ENCODE peak calls at places on chromosome 2, in four cellular contexts. V, T, M and F are unnamed samples.

GRCh38 chr2:130819915-130820861 is 16.5 kb upstream of the ARHGEF4 start:
- DNase-seq in V (peak), T (no peak), M (peak), F (no peak)

GRCh38 chr2:178298785-178299212 is 104.5 kb downstream of the OSBPL6 start:
- DNase-seq in V (no peak), T (no peak), M (no peak), F (no peak)

GRCh38 chr2:200705305-200705985 is 106.3 kb upstream of the BZW1 start:
- DNase-seq in V (peak), T (no peak), M (no peak), F (no peak)

GRCh38 chr2:38733300-38733971 is 17.7 kb downstream of the SRSF7 start:
- DNase-seq in V (no peak), T (no peak), M (no peak), F (no peak)

GRCh38 chr2:120272763-120273481 is 20.3 kb downstream of the RALB start:
- DNase-seq in V (no peak), T (no peak), M (no peak), F (no peak)

GRCh38 chr2:184654945-184655344 is 56.6 kb downstream of the ZNF804A start:
- DNase-seq in V (no peak), T (no peak), M (no peak), F (no peak)

GRCh38 chr2:230268606-230269222 is 43.2 kb downstream of the SP140 start:
- DNase-seq in V (no peak), T (no peak), M (no peak), F (peak)

GRCh38 chr2:128411431-128411830 is 92.8 kb upstream of the HS6ST1 start:
- DNase-seq in V (no peak), T (peak), M (no peak), F (no peak)

GRCh38 chr2:222115296-222115695 is 183.5 kb downstream of the PAX3 start:
- DNase-seq in V (no peak), T (no peak), M (no peak), F (no peak)

GRCh38 chr2:127592761-127593227 is 53.2 kb upstream of the GPR17 start:
- DNase-seq in V (no peak), T (no peak), M (no peak), F (no peak)

GRCh38 chr2:29723255-29724001 is 198.0 kb downstream of the ALK start:
- DNase-seq in V (no peak), T (no peak), M (no peak), F (peak)

GRCh38 chr2:213476641-213477040 is 192.4 kb downstream of the SPAG16 start:
- DNase-seq in V (no peak), T (no peak), M (no peak), F (no peak)

GRCh38 chr2:207531024-207531411 is 1.3 kb downstream of the CREB1 start:
- DNase-seq in V (peak), T (no peak), M (no peak), F (peak)

GRCh38 chr2:235803028-235803427 is 309.2 kb downstream of the AGAP1 start:
- DNase-seq in V (no peak), T (no peak), M (no peak), F (no peak)

GRCh38 chr2:1709970-1710560 is 34.2 kb downstream of the PXDN start:
- DNase-seq in V (no peak), T (no peak), M (peak), F (no peak)

GRCh38 chr2:149800624-149801220 is 213.1 kb upstream of the MMADHC start:
- DNase-seq in V (peak), T (no peak), M (no peak), F (no peak)

GRCh38 chr2:199596549-199596948 is 138.8 kb upstream of the SATB2 start:
- DNase-seq in V (peak), T (peak), M (no peak), F (no peak)
- TF ChIP-seq CTCF in V (peak), T (peak), M (no peak), F (peak)

GRCh38 chr2:62760555-62760954 is 55.0 kb downstream of the EHBP1 start:
- DNase-seq in V (no peak), T (no peak), M (no peak), F (no peak)
- TF ChIP-seq CTCF in V (no peak), T (no peak), M (no peak), F (no peak)

GRCh38 chr2:132478669-132479068 is 62.1 kb downstream of the GPR39 start:
- DNase-seq in V (no peak), T (no peak), M (no peak), F (no peak)

GRCh38 chr2:132477962-132478361 is 61.4 kb downstream of the GPR39 start:
- DNase-seq in V (no peak), T (no peak), M (no peak), F (no peak)

GRCh38 chr2:132475615-132476014 is 59.0 kb downstream of the GPR39 start:
- DNase-seq in V (no peak), T (no peak), M (no peak), F (no peak)

GRCh38 chr2:132477436-132477835 is 60.8 kb downstream of the GPR39 start:
- DNase-seq in V (no peak), T (no peak), M (no peak), F (no peak)

GRCh38 chr2:132479140-132479539 is 62.5 kb downstream of the GPR39 start:
- DNase-seq in V (no peak), T (no peak), M (no peak), F (no peak)
- TF ChIP-seq CTCF in V (no peak), T (no peak), M (no peak), F (no peak)

GRCh38 chr2:16281451-16282330 is 341.3 kb downstream of the MYCN start:
- DNase-seq in V (peak), T (no peak), M (peak), F (peak)
- TF ChIP-seq CTCF in V (peak), T (peak), M (peak), F (peak)

DNA sequence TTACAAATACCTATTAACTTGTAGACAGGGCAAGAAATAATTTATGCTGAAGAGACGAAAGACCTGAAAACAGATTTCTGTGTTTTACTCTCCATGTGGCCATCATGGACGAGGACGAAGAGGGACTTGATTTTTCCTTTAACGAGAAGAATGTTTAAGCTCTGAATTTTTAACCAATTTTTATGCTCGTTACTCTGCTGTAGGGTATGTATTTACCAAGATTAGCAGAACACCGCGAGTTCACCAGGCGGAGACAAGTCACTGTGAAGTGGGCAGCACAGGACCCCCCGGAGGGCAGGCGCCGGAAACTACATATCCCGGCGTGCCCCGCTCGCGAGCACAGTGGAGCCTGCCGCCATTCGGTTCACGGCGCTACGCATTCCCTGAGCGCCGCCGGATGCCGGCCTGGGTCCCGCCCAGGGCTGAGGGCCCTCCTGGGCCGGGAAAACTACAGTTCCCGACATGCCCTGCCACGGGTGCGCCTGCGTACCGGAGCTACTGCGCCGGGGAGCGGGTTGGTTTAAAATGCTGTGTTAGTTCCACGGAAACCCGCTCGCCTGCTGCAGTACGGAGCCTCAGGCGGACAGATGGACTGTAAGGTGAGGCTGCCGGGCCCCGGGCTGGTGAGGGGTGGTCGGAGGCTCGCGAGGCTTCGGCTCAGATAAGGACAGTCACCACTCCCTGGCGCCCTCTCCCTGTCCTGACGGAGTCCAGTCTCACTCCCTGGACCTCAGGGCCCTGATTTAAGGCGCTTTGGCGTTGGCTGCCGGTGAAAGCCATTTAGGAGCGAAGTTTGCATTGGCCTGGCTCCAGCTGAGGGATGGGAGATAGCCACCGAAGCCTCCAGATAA is at the start of gene CCDC150:
- DNase-seq in V (peak), T (peak), M (peak), F (peak)
- TF ChIP-seq CTCF in V (peak), T (no peak), M (peak), F (no peak)

DNA sequence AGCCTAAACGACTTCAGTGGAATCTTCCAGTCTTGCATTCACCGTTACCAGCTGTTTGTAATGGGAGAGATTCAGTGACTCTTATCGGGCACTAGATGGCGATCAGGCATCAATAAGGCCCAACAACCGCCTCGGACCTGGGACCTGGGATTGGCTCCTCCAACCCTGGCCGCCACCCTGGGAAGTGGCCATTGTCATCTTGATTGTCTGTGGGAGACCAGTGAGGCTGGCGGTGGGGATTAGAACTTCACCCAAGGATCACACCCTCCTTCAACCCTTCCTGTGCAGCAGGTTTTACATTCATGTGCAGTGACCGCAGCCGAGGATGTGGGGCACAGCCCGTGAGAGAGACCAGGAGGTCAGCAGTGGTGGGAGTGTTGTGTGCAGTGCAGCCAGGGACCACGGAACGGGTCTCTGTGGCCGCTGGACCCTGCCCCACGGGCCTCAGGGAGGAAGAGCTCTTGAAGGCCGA is 85.3 kb downstream of the SPP2 start:
- DNase-seq in V (peak), T (peak), M (peak), F (peak)
- TF ChIP-seq CTCF in V (peak), T (peak), M (peak), F (peak)

GRCh38 chr2:168338292-168338691 is 90.9 kb upstream of the STK39 start:
- DNase-seq in V (no peak), T (no peak), M (no peak), F (no peak)

GRCh38 chr2:168338803-168339437 is 91.5 kb upstream of the STK39 start:
- DNase-seq in V (no peak), T (no peak), M (no peak), F (no peak)

GRCh38 chr2:168340931-168341330 is 93.5 kb upstream of the STK39 start:
- DNase-seq in V (no peak), T (no peak), M (no peak), F (no peak)

DNA sequence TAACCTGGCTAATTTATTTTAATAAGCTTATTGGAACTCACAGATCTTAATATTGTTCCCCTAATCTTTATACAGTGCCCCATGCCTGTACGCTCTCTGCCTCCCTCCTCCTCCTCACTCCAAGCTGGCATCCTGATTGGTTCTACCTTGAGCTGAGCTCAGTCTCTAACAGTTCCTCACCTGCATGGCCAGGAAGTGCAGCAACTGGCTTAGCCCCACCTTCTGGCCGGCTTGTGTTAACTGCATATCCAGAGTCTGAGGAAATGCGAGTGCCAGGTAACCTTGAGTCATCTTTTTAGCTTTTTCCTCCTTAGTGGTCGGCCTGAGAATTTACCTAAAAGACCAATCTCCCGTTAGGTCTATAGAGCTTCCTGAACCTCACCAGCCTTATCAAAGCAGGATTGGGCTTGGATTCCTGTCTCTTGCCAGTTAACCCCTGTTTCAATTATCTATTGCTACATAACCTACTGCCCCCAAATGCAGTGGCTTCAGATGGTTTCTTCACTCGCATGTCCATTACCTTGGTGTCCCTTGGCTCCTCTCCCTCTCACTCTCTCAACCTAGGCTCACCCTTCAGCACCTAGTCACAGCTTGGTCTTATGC is 89.5 kb upstream of the STK39 start:
- DNase-seq in V (peak), T (peak), M (no peak), F (peak)
- TF ChIP-seq CTCF in V (peak), T (peak), M (no peak), F (peak)

DNA sequence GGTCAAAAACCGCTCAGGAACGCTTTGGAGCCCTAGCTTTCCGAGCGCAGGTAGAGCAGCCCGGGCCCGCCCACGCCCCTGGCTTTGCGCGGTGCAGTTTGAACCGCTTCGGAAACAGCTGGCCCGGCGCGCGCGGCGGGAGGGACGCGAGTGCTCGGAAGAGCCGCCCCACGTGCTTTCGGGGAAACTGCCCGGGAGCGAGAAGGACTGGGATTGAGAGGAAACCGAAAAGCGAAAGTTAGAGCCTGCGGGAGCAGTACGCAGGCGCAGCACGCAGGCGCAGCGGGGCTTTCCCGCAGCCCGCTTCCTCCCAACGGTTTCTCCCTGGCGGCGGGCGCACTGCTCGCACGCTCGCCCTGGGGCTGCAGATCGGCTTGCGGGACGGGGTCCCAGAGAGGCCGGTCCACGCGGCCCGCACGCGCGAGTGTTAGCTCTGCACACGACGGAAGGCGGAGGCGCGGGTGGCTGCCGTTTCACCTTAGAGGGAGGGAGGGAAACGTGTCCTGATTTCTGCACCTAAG is 6.3 kb upstream of the STAT1 start:
- DNase-seq in V (peak), T (peak), M (peak), F (peak)
- TF ChIP-seq CTCF in V (peak), T (no peak), M (no peak), F (no peak)

GRCh38 chr2:63424329-63425078 is 163.8 kb downstream of the WDPCP start:
- DNase-seq in V (peak), T (no peak), M (no peak), F (peak)
- TF ChIP-seq CTCF in V (peak), T (peak), M (peak), F (peak)